ENCODE peak calls at places on chromosomes 16 and 17, in four cellular contexts. X is AG09309, U is choroid plexus epithelial cell, C is ascending aorta. M is an unnamed sample.

GRCh38 chr16:13041646-13042045 is 140.2 kb downstream of the SHISA9 start:
- DNase-seq in C (no peak), U (no peak), X (no peak), M (no peak)

GRCh38 chr17:40559016-40559853 is 6.0 kb downstream of the CCR7 start:
- DNase-seq in C (peak), U (no peak), X (no peak), M (no peak)

GRCh38 chr17:1830288-1830687 is 483 bp downstream of the RPA1 start:
- DNase-seq in X (no peak), U (peak), C (no peak), M (no peak)

GRCh38 chr17:34634551-34635160 is 55.3 kb downstream of the TMEM132E start:
- DNase-seq in C (no peak), U (no peak), X (no peak), M (no peak)

GRCh38 chr16:58488531-58488930 is 11.4 kb upstream of the NDRG4 start:
- DNase-seq in X (no peak), C (no peak), U (no peak), M (no peak)

GRCh38 chr17:37117743-37118142 is 169.0 kb downstream of the AATF start:
- DNase-seq in U (peak), X (no peak), C (no peak), M (no peak)

GRCh38 chr16:85100265-85100664 is 12.0 kb downstream of the CIBAR2 start:
- DNase-seq in U (no peak), X (no peak), C (no peak), M (no peak)

GRCh38 chr16:12398029-12398735 is 405.5 kb downstream of the CPPED1 start:
- DNase-seq in C (no peak), U (peak), X (no peak), M (no peak)

GRCh38 chr17:65994114-65994513 is 197.8 kb downstream of the CEP112 start:
- DNase-seq in C (no peak), X (no peak), U (no peak), M (no peak)

GRCh38 chr16:52095466-52095865 is 451.5 kb downstream of the TOX3 start:
- DNase-seq in X (no peak), C (no peak), U (no peak), M (no peak)

GRCh38 chr17:20967776-20968175 is 75.0 kb downstream of the USP22 start:
- DNase-seq in C (no peak), U (peak), X (no peak), M (no peak)

GRCh38 chr17:73581379-73581778 is 62.9 kb downstream of the SDK2 start:
- DNase-seq in U (no peak), X (no peak), C (no peak), M (no peak)

GRCh38 chr16:69476920-69477418 is 52.5 kb downstream of the CYB5B start:
- DNase-seq in C (no peak), X (peak), U (peak), M (no peak)

GRCh38 chr17:65662166-65662565 is 100.7 kb upstream of the AXIN2 start:
- DNase-seq in U (peak), C (no peak), X (peak), M (no peak)

GRCh38 chr16:1706386-1707192 is 594 bp downstream of the MAPK8IP3 start:
- DNase-seq in X (no peak), C (no peak), U (peak), M (no peak)
- TF ChIP-seq CTCF in X (no peak), C (no peak), U (no peak), M (no peak)

DNA sequence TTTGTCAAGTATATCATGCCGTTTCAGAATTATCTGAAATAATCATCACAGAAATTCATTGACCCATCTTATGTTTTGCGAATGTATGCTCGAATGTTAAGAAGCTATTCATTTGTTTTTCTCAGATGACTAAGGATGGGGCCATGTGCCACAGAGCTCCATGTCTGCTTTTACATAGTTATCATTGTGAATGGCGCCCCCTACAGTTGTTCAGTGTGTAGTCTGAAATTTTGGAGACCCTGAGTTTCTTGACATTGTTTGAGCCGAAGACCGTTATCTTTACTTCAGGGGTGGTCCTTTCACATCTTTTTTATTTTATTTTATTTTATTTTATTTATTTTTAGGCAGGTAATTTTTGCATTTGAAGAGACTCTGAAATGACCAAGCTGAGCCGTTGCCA is 972.0 kb upstream of the RBFOX1 start:
- DNase-seq in C (no peak), X (no peak), U (no peak), M (no peak)
- TF ChIP-seq CTCF in C (no peak), X (no peak), U (no peak), M (peak)

GRCh38 chr17:17681744-17682292 is 560 bp downstream of the RAI1 start:
- DNase-seq in C (no peak), U (no peak), X (no peak), M (no peak)
- TF ChIP-seq CTCF in C (no peak), U (no peak), X (no peak), M (no peak)

GRCh38 chr17:78896834-78897638 is 6.0 kb downstream of the CEP295NL start:
- DNase-seq in C (no peak), X (no peak), U (no peak), M (no peak)
- TF ChIP-seq CTCF in C (no peak), X (no peak), U (no peak), M (no peak)

GRCh38 chr17:76077582-76078110 is 1.3 kb upstream of the ZACN start:
- DNase-seq in U (no peak), C (no peak), X (no peak), M (no peak)

GRCh38 chr17:76074390-76075363 is at the start of gene GALR2:
- DNase-seq in C (no peak), U (no peak), X (no peak), M (no peak)

GRCh38 chr17:76076100-76076764 is 1.7 kb downstream of the GALR2 start:
- DNase-seq in U (no peak), C (no peak), X (no peak), M (no peak)

GRCh38 chr17:76076765-76077581 is 2.0 kb upstream of the ZACN start:
- DNase-seq in C (no peak), U (no peak), X (no peak), M (no peak)

GRCh38 chr17:76075364-76076099 is 951 bp downstream of the GALR2 start:
- DNase-seq in C (no peak), X (no peak), U (no peak), M (no peak)
- TF ChIP-seq CTCF in C (no peak), X (no peak), U (peak), M (no peak)

GRCh38 chr17:69492410-69493071 is 78.0 kb downstream of the MAP2K6 start:
- DNase-seq in X (no peak), C (no peak), U (peak), M (no peak)
- TF ChIP-seq CTCF in X (no peak), C (no peak), U (peak), M (no peak)

GRCh38 chr17:32536736-32537646 is 50.2 kb downstream of the CDK5R1 start:
- DNase-seq in X (peak), C (peak), U (peak), M (no peak)

GRCh38 chr17:32528825-32529224 is 42.0 kb downstream of the CDK5R1 start:
- DNase-seq in C (no peak), U (no peak), X (no peak), M (no peak)

GRCh38 chr17:32529604-32530003 is 42.8 kb downstream of the CDK5R1 start:
- DNase-seq in C (no peak), X (no peak), U (peak), M (no peak)

GRCh38 chr17:32533296-32533695 is 46.5 kb downstream of the CDK5R1 start:
- DNase-seq in C (peak), X (no peak), U (no peak), M (no peak)
- TF ChIP-seq CTCF in C (no peak), X (no peak), U (no peak), M (no peak)

M was measured in CD14-positive monocyte.